ENCODE peak calls at places on chromosomes 7 and 10, in four cellular contexts. One of them, this sample, is unnamed.

GRCh38 chr7:116499168-116500070 is at the start of gene CAV2:
- DNase-seq in aorta: peak; percentile 93
- DNase-seq in small intestine: peak; percentile 43
- DNase-seq in adrenal gland: peak; percentile 44
- DNase-seq in this sample: no peak

GRCh38 chr10:123381271-123381670 is 227.1 kb downstream of the BUB3 start:
- DNase-seq in aorta: no peak
- DNase-seq in small intestine: no peak
- DNase-seq in adrenal gland: no peak
- DNase-seq in this sample: no peak

GRCh38 chr10:109838592-109839244 is 84.6 kb downstream of the XPNPEP1 start:
- DNase-seq in aorta: no peak
- DNase-seq in adrenal gland: no peak
- DNase-seq in small intestine: no peak
- DNase-seq in this sample: no peak

GRCh38 chr7:51066405-51066882 is 250.2 kb downstream of the COBL start:
- DNase-seq in small intestine: peak; percentile 91
- DNase-seq in adrenal gland: no peak
- DNase-seq in aorta: no peak
- DNase-seq in this sample: no peak

GRCh38 chr7:85890244-85890811 is 703.5 kb upstream of the SEMA3D start:
- DNase-seq in adrenal gland: no peak
- DNase-seq in small intestine: peak; percentile 6
- DNase-seq in aorta: no peak
- DNase-seq in this sample: no peak

GRCh38 chr7:1697499-1698125 is 27.5 kb downstream of the ELFN1 start:
- DNase-seq in small intestine: no peak
- DNase-seq in adrenal gland: no peak
- DNase-seq in aorta: peak; percentile 51
- DNase-seq in this sample: no peak

GRCh38 chr10:123833170-123833850 is 58.3 kb downstream of the CPXM2 start:
- DNase-seq in adrenal gland: no peak
- DNase-seq in small intestine: no peak
- DNase-seq in aorta: no peak
- DNase-seq in this sample: no peak

GRCh38 chr7:30708983-30709382 is 26.7 kb upstream of the CRHR2 start:
- DNase-seq in small intestine: no peak
- DNase-seq in aorta: peak; percentile 82
- DNase-seq in adrenal gland: peak; percentile 20
- DNase-seq in this sample: no peak

GRCh38 chr10:12503311-12503710 is 154.0 kb downstream of the CAMK1D start:
- DNase-seq in small intestine: no peak
- DNase-seq in aorta: peak; percentile 24
- DNase-seq in adrenal gland: no peak
- DNase-seq in this sample: no peak

GRCh38 chr7:47578581-47579270 is 3.2 kb downstream of the TNS3 start:
- DNase-seq in aorta: no peak
- DNase-seq in small intestine: no peak
- DNase-seq in adrenal gland: no peak
- DNase-seq in this sample: no peak

GRCh38 chr10:44044549-44044948 is 340.3 kb downstream of the CXCL12 start:
- DNase-seq in small intestine: no peak
- DNase-seq in adrenal gland: no peak
- DNase-seq in aorta: no peak
- DNase-seq in this sample: no peak

DNA sequence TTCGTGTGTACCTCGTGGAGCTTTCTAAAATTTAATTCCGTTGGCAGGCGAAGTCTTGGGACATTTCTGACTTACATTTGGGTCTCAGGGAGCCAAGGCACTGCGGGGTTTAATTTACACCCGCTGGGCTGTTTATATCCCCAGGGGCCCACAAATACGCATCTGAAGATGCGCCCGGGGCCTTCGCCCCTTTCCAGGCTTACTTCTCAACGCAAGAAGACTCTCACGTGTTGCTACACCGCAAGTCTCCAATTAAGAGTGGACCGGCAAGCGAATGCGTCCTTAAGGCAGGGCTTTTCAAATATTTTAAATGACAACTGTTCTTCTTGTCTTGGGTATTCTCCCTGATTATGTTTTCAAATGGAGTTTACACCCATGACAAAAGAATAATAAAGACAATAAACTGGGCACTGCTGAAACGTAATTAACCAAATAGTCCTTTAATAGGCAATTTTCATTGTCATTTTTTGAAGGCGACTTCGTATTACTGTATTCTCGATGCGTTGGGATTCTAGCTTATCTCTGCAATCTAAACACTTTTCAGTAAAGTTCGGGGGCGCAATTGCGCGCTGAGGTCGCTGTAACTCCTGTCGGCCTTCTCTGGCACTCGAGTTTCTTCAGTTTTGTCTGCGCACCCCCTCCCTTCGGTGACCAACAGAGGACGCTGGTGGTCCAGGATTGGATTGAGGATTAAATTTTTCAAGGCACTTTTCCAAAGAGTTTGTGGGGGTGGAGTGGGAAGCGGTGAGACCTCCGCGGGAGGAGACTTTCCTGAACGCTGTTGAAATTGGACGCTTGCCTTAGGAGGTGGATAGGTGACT is 837 bp upstream of the IGFBP3 start:
- DNase-seq in small intestine: peak; percentile 24
- DNase-seq in aorta: peak; percentile 85
- DNase-seq in adrenal gland: peak; percentile 28
- DNase-seq in this sample: no peak
- H3K27ac ChIP-seq in small intestine: no peak overlapping the region
- H3K27ac ChIP-seq in aorta: no peak overlapping the region
- H3K27ac ChIP-seq in adrenal gland: no peak overlapping the region
- H3K27ac ChIP-seq in this sample: no peak overlapping the region

GRCh38 chr7:100271716-100272537 is 35.6 kb upstream of the SPDYE3 start:
- DNase-seq in small intestine: peak; percentile 96
- DNase-seq in aorta: peak; percentile 100
- DNase-seq in adrenal gland: peak; percentile 98
- DNase-seq in this sample: peak; percentile 95
- H3K27ac ChIP-seq in small intestine: peak overlapping the region; percentile 64
- H3K27ac ChIP-seq in aorta: no peak overlapping the region
- H3K27ac ChIP-seq in adrenal gland: peak overlapping the region; percentile 86
- H3K27ac ChIP-seq in this sample: peak overlapping the region; percentile 91

GRCh38 chr7:76131872-76132271 is 69.8 kb upstream of the SRRM3 start:
- DNase-seq in adrenal gland: no peak
- DNase-seq in aorta: no peak
- DNase-seq in small intestine: no peak
- DNase-seq in this sample: no peak
- H3K27ac ChIP-seq in adrenal gland: no peak overlapping the region
- H3K27ac ChIP-seq in aorta: no peak overlapping the region
- H3K27ac ChIP-seq in small intestine: no peak overlapping the region
- H3K27ac ChIP-seq in this sample: no peak overlapping the region

GRCh38 chr7:144256112-144256511 is 8.5 kb downstream of the OR2A7 start:
- DNase-seq in small intestine: no peak
- DNase-seq in adrenal gland: no peak
- DNase-seq in aorta: no peak
- DNase-seq in this sample: no peak
- H3K27ac ChIP-seq in small intestine: no peak overlapping the region
- H3K27ac ChIP-seq in adrenal gland: no peak overlapping the region
- H3K27ac ChIP-seq in aorta: no peak overlapping the region
- H3K27ac ChIP-seq in this sample: no peak overlapping the region

GRCh38 chr7:93014410-93014809 is 103.4 kb downstream of the SAMD9 start:
- DNase-seq in small intestine: peak; percentile 64
- DNase-seq in adrenal gland: no peak
- DNase-seq in aorta: no peak
- DNase-seq in this sample: no peak
- H3K27ac ChIP-seq in small intestine: no peak overlapping the region
- H3K27ac ChIP-seq in adrenal gland: no peak overlapping the region
- H3K27ac ChIP-seq in aorta: no peak overlapping the region
- H3K27ac ChIP-seq in this sample: no peak overlapping the region

GRCh38 chr10:18000601-18001000 is 48.9 kb downstream of the SLC39A12 start:
- DNase-seq in small intestine: no peak
- DNase-seq in aorta: no peak
- DNase-seq in adrenal gland: no peak
- DNase-seq in this sample: no peak

GRCh38 chr10:18010050-18010449 is 58.3 kb downstream of the SLC39A12 start:
- DNase-seq in small intestine: no peak
- DNase-seq in aorta: no peak
- DNase-seq in adrenal gland: no peak
- DNase-seq in this sample: no peak

GRCh38 chr10:18008989-18009388 is 57.3 kb downstream of the SLC39A12 start:
- DNase-seq in aorta: no peak
- DNase-seq in adrenal gland: no peak
- DNase-seq in small intestine: no peak
- DNase-seq in this sample: no peak

GRCh38 chr10:18005445-18005780 is 53.7 kb downstream of the SLC39A12 start:
- DNase-seq in adrenal gland: no peak
- DNase-seq in aorta: no peak
- DNase-seq in small intestine: no peak
- DNase-seq in this sample: no peak

GRCh38 chr10:18005781-18006456 is 54.2 kb downstream of the SLC39A12 start:
- DNase-seq in small intestine: no peak
- DNase-seq in adrenal gland: peak; percentile 11
- DNase-seq in aorta: no peak
- DNase-seq in this sample: no peak
- H3K27ac ChIP-seq in small intestine: no peak overlapping the region
- H3K27ac ChIP-seq in adrenal gland: peak overlapping the region; percentile 7
- H3K27ac ChIP-seq in aorta: no peak overlapping the region
- H3K27ac ChIP-seq in this sample: peak overlapping the region; percentile 41

GRCh38 chr7:22597845-22598244 is 97.9 kb upstream of the STEAP1B start:
- DNase-seq in aorta: no peak
- DNase-seq in adrenal gland: no peak
- DNase-seq in small intestine: no peak
- DNase-seq in this sample: no peak
- H3K27ac ChIP-seq in aorta: no peak overlapping the region
- H3K27ac ChIP-seq in adrenal gland: no peak overlapping the region
- H3K27ac ChIP-seq in small intestine: no peak overlapping the region
- H3K27ac ChIP-seq in this sample: no peak overlapping the region

This sample was measured in caudate nucleus.